ENCODE peak calls at places on chromosomes 6 and 20, in five cellular contexts. T is H1, B is HepG2, C is HEK293T, F is GM12878. R is an unnamed sample.

GRCh38 chr6:8982659-8983058 is 547.3 kb upstream of the SLC35B3 start:
- DNase-seq in F (no peak), C (no peak), B (no peak), T (no peak), R (no peak)

GRCh38 chr6:169844946-169845345 is 93.5 kb downstream of the ERMARD start:
- DNase-seq in T (no peak), F (no peak), C (no peak), B (no peak), R (no peak)

GRCh38 chr20:32201296-32201976 is 6.1 kb downstream of the PLAGL2 start:
- DNase-seq in B (no peak), T (no peak), C (no peak), F (no peak), R (no peak)

GRCh38 chr20:31698803-31699718 is 23.6 kb downstream of the BCL2L1 start:
- DNase-seq in C (no peak), T (no peak), F (no peak), B (peak), R (no peak)

GRCh38 chr6:43658161-43658560 is 13.3 kb downstream of the RSPH9 start:
- DNase-seq in C (no peak), T (no peak), B (no peak), F (no peak), R (no peak)

GRCh38 chr6:46437671-46438221 is 53.5 kb downstream of the RCAN2 start:
- DNase-seq in F (no peak), T (no peak), C (no peak), B (no peak), R (no peak)

GRCh38 chr20:19021406-19022117 is 190.9 kb upstream of the SLC24A3 start:
- DNase-seq in T (no peak), B (no peak), F (no peak), C (no peak), R (no peak)

GRCh38 chr20:62413025-62413580 is 6.0 kb upstream of the CABLES2 start:
- DNase-seq in F (no peak), T (no peak), B (no peak), C (no peak), R (no peak)

GRCh38 chr6:118739976-118740771 is 88.8 kb upstream of the CEP85L start:
- DNase-seq in F (no peak), T (no peak), B (no peak), C (no peak), R (no peak)

GRCh38 chr6:167510648-167511047 is 185.8 kb downstream of the TTLL2 start:
- DNase-seq in B (no peak), T (no peak), C (no peak), F (no peak), R (no peak)

GRCh38 chr6:157959451-157960227 is 22.0 kb upstream of the SYNJ2 start:
- DNase-seq in F (no peak), C (no peak), T (no peak), B (no peak), R (no peak)

DNA sequence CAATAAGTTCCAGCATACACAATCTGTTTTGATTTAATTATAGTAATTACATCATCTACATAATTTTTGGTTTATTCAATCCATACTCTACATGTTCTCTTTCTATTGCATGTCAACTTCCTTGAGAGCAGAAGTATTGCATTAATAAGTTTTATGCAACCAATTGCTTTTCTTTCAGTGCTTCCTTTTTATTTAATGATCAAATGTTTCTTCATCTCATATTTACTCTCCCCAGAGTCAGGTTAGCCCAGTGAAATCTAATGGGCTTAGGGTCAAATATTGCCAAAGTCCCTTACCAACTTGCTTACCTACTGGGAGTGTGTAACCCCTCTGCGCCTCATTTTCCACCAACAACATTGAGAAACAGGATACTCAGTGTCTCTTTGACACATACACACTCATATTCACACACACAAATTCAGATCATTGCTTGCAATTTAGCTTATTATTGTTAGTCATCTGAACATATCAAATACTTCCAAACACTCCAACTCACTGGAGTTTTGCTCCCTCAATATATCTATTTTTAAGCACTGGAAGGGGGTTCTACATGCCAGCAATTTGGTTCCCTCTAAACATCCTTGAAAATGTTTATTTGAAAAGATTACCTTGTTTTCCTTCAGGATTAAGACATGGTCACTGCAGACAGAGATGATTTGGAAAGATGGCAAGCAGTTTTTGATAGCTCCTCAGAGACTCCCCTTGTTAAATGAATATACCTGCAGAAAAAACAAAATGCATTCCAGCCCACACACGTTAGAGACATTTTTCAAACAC is 424.2 kb upstream of the MARCKS start:
- DNase-seq in C (no peak), B (no peak), T (no peak), F (no peak), R (no peak)
- TF ChIP-seq SUZ12 in C (no peak), B (no peak), T (no peak), F (no peak), R (no peak)

DNA sequence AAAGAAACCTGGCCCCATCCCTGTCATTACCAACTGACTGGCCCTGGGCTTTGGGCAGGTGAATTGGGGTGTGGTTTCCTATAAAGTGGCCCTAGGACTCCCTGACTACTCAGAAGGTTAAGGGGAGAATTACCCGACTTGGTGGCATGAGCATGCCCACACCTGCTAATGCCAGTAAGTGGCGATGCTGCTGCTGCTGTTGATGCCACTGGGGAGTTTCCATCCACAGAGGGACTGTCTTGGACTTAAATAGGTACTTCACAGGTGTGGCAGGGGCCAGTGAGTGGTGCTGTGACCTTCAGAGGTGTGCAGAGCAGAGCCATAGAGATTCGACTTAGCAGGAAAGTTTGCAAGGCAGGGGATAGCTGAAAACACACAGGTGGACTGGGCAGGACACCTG is 32.6 kb upstream of the MDFI start:
- DNase-seq in T (no peak), C (no peak), F (no peak), B (no peak), R (no peak)
- TF ChIP-seq SUZ12 in T (no peak), C (no peak), F (no peak), B (no peak), R (no peak)

GRCh38 chr20:15618912-15619311 is 954.3 kb downstream of the KIF16B start:
- DNase-seq in F (no peak), B (no peak), C (no peak), T (no peak), R (no peak)
- TF ChIP-seq SUZ12 in F (no peak), B (no peak), C (no peak), T (no peak), R (no peak)

GRCh38 chr6:42099340-42100028 is 42.9 kb downstream of the C6orf132 start:
- DNase-seq in C (no peak), T (no peak), B (peak), F (no peak), R (no peak)

GRCh38 chr6:42091718-42092023 is 41.3 kb downstream of the TAF8 start:
- DNase-seq in T (no peak), F (no peak), C (no peak), B (no peak), R (no peak)

GRCh38 chr6:42093582-42094329 is 43.4 kb downstream of the TAF8 start:
- DNase-seq in C (no peak), F (no peak), B (peak), T (no peak), R (no peak)

GRCh38 chr6:42095066-42095465 is 44.7 kb downstream of the TAF8 start:
- DNase-seq in B (no peak), T (no peak), C (no peak), F (no peak), R (no peak)

DNA sequence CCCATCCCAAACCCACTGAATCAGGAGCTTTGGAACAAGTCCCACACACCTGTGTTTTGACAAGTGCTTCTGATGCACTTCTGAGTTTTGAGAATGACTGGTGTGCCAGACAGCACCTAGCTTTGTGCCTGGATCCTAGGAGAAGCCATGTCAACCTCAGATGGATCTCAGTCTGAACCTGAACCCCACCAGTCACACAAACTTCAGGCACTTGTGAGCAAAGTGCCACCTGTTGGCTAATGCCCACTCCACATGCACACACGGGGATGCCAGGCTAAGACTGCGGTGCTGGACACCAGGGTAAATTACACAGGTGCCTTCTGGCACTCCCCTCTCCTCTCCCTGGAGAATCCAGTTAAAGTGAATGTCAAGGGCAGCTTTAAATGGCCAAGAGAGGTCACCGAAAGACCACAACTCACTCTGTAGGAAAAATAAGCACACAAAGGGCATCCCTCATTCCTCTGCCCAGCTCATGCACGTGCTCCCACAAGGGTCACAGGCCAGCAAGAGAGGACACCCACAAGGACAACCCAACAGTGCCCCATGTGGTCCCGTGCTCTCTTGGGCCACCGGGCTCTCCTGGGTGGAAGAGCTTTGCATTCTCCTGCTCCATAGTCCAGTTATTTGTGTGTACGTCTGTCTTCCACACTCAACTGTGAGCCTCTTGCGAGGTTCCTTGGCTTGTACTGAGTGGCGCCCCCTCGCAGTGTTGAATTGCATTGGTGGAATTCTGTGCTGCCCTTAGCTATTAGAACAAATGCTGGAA is 45.6 kb downstream of the TAF8 start:
- DNase-seq in C (no peak), F (no peak), B (peak), T (no peak), R (no peak)
- TF ChIP-seq SUZ12 in C (no peak), F (no peak), B (no peak), T (no peak), R (no peak)

DNA sequence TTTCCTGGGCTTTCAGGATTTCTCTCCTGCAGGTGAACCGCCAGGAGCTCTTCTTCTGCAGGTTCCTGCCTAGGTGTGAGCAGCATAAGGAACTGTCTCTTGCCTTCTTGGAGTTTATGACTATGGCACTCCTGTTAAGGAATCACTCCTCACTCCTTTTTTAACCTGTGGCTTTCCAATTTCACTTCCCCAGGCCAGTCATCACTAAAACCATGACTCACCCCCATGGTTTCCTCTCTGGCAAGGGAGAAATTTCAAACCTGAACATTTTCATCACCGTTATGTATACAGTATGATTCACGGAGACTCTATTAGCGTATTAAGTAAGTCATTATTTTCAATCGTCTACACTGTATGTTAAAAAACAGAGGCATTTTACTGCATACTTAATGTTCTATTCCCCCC is 78.2 kb upstream of the ARID1B start:
- DNase-seq in T (no peak), F (peak), C (no peak), B (no peak), R (no peak)
- TF ChIP-seq SUZ12 in T (no peak), F (no peak), C (no peak), B (no peak), R (no peak)